ENCODE peak calls at places on chromosome 4, in four cellular contexts. B is K562, X is SK-N-SH, Y is H1. A is an unnamed sample.

GRCh38 chr4:8318509-8318908 is 49.0 kb downstream of the HTRA3 start:
- DNase-seq in B (no peak), X (no peak), Y (no peak), A (no peak)

GRCh38 chr4:47646372-47646771 is 161.3 kb downstream of the ATP10D start:
- DNase-seq in B (no peak), X (no peak), Y (no peak), A (no peak)

GRCh38 chr4:33959519-33959918 is 2284.8 kb downstream of the ARAP2 start:
- DNase-seq in B (no peak), X (no peak), Y (no peak), A (no peak)

GRCh38 chr4:166252487-166253402 is 379.7 kb downstream of the TLL1 start:
- DNase-seq in B (no peak), X (peak; percentile 3), Y (no peak), A (peak; percentile 38)

GRCh38 chr4:141807501-141807900 is 171.1 kb downstream of the IL15 start:
- DNase-seq in B (no peak), X (no peak), Y (no peak), A (no peak)

GRCh38 chr4:158809611-158810486 is 41.0 kb downstream of the FNIP2 start:
- DNase-seq in B (no peak), X (no peak), Y (no peak), A (no peak)

GRCh38 chr4:85952982-85953650 is 406.7 kb downstream of the MAPK10 start:
- DNase-seq in B (no peak), X (no peak), Y (no peak), A (no peak)

GRCh38 chr4:18127030-18127429 is 105.5 kb upstream of the LCORL start:
- DNase-seq in B (no peak), X (no peak), Y (no peak), A (no peak)

GRCh38 chr4:48031802-48032525 is 15.4 kb downstream of the NIPAL1 start:
- DNase-seq in B (no peak), X (no peak), Y (no peak), A (no peak)

GRCh38 chr4:70511365-70511764 is 7.0 kb upstream of the AMTN start:
- DNase-seq in B (no peak), X (no peak), Y (no peak), A (no peak)

GRCh38 chr4:70838400-70838971 is 1.2 kb downstream of the GRSF1 start:
- DNase-seq in B (no peak), X (peak; percentile 49), Y (no peak), A (no peak)

GRCh38 chr4:1378559-1379231 is 27.5 kb downstream of the NKX1-1 start:
- DNase-seq in B (no peak), X (no peak), Y (no peak), A (peak; percentile 8)

GRCh38 chr4:183130328-183131155 is 31.5 kb downstream of the WWC2 start:
- DNase-seq in B (no peak), X (peak; percentile 32), Y (no peak), A (no peak)

GRCh38 chr4:7003176-7003878 is 39.8 kb upstream of the TADA2B start:
- DNase-seq in B (no peak), X (no peak), Y (no peak), A (no peak)

GRCh38 chr4:89110541-89110985 is 770 bp upstream of the TIGD2 start:
- DNase-seq in B (peak; percentile 30), X (no peak), Y (no peak), A (peak; percentile 39)

GRCh38 chr4:111334356-111334755 is 711.5 kb upstream of the PITX2 start:
- DNase-seq in B (no peak), X (no peak), Y (no peak), A (no peak)

GRCh38 chr4:184053476-184053875 is 148.4 kb downstream of the STOX2 start:
- DNase-seq in B (no peak), X (no peak), Y (no peak), A (no peak)

GRCh38 chr4:109251396-109251795 is 51.1 kb downstream of the COL25A1 start:
- DNase-seq in B (no peak), X (no peak), Y (no peak), A (no peak)

GRCh38 chr4:76665139-76665538 is 230.1 kb downstream of the SHROOM3 start:
- DNase-seq in B (no peak), X (no peak), Y (no peak), A (no peak)

GRCh38 chr4:188109157-188109755 is at the start of gene TRIML2:
- DNase-seq in B (no peak), X (no peak), Y (no peak), A (peak; percentile 39)

GRCh38 chr4:143431526-143432257 is 81.8 kb upstream of the SMARCA5 start:
- DNase-seq in B (no peak), X (no peak), Y (peak; percentile 10), A (peak; percentile 20)

GRCh38 chr4:13907255-13907751 is 279.8 kb upstream of the BOD1L1 start:
- DNase-seq in B (no peak), X (no peak), Y (no peak), A (no peak)

GRCh38 chr4:76272582-76272981 is 21.1 kb downstream of the FAM47E start:
- DNase-seq in B (no peak), X (no peak), Y (no peak), A (no peak)

GRCh38 chr4:178090640-178091411 is 648.6 kb upstream of the AGA start:
- DNase-seq in B (no peak), X (peak; percentile 2), Y (no peak), A (peak; percentile 15)

GRCh38 chr4:100391913-100392312 is 125.9 kb downstream of the EMCN start:
- DNase-seq in B (no peak), X (no peak), Y (no peak), A (no peak)

GRCh38 chr4:169045862-169046584 is 36.0 kb upstream of the CBR4 start:
- DNase-seq in B (no peak), X (no peak), Y (no peak), A (peak; percentile 27)

GRCh38 chr4:10403633-10404445 is 53.4 kb downstream of the ZNF518B start:
- DNase-seq in B (peak; percentile 33), X (peak; percentile 16), Y (peak; percentile 1), A (no peak)

GRCh38 chr4:10033191-10033881 is 12.0 kb upstream of the SLC2A9 start:
- DNase-seq in B (peak; percentile 35), X (no peak), Y (no peak), A (no peak)

GRCh38 chr4:78332974-78333373 is 218.6 kb upstream of the ANXA3 start:
- DNase-seq in B (no peak), X (no peak), Y (no peak), A (no peak)

GRCh38 chr4:184824081-184824775 is 1.5 kb downstream of the ACSL1 start:
- DNase-seq in B (no peak), X (no peak), Y (no peak), A (no peak)

GRCh38 chr4:8773124-8773931 is 98.3 kb downstream of the HMX1 start:
- DNase-seq in B (no peak), X (no peak), Y (no peak), A (peak; percentile 7)

GRCh38 chr4:157810137-157810774 is 362.6 kb downstream of the GASK1B start:
- DNase-seq in B (no peak), X (no peak), Y (no peak), A (no peak)

GRCh38 chr4:79893441-79893840 is 179.6 kb downstream of the ANTXR2 start:
- DNase-seq in B (no peak), X (no peak), Y (no peak), A (no peak)

DNA sequence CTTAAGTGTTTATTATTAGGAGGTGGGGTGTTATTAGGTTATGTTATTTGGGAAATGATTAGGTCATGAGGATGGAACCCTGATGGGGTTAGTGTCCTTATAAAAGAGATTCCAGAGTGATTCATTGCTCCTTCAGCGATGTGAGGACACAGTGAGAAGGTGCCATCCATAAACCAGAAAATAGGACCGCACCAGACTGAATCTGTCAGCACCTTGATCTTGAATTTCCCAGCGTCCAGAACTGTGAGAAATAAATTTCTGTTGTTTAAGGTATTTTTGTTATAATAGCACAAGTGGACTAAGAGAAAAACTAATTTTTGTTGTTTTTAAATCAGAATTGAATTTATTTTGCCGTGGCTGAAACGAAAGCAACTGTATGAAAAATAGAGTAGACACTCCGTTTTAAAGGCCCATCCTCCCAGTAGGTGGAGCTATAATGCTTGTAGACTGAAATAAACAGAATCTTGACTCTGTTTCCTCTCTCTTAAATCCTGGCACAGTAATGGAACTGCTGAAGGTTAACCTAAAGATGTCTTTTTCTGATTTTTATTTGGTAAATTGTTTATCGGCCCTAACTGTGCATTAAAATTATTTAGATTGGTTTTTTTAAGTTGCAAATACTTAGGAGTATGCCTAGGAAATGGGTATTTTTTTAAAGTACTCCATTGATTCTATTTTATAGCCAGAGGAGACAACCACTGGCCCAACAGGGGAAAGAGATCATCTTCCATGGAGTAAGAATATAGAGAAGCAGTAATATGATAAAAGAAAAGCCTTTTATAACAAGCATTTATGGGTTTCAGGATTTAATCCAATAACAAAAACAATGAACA is 133.2 kb upstream of the ADAMTS3 start:
- DNase-seq in B (peak; percentile 41), X (peak; percentile 34), Y (no peak), A (peak; percentile 13)
- TF ChIP-seq TEAD4 in B (no peak), X (no peak), Y (no peak), A (no peak)

GRCh38 chr4:68373513-68373912 is 23.6 kb upstream of the YTHDC1 start:
- DNase-seq in B (no peak), X (peak; percentile 54), Y (peak; percentile 77), A (peak; percentile 84)
- TF ChIP-seq TEAD4 in B (no peak), X (no peak), Y (no peak), A (no peak)

GRCh38 chr4:128521634-128522253 is 234.1 kb upstream of the PGRMC2 start:
- DNase-seq in B (peak; percentile 47), X (no peak), Y (no peak), A (no peak)

GRCh38 chr4:128521156-128521555 is 233.5 kb upstream of the PGRMC2 start:
- DNase-seq in B (no peak), X (no peak), Y (no peak), A (no peak)

GRCh38 chr4:128517739-128518510 is 230.3 kb upstream of the PGRMC2 start:
- DNase-seq in B (peak; percentile 70), X (peak; percentile 31), Y (no peak), A (no peak)

GRCh38 chr4:128517096-128517738 is 229.6 kb upstream of the PGRMC2 start:
- DNase-seq in B (no peak), X (no peak), Y (no peak), A (no peak)

DNA sequence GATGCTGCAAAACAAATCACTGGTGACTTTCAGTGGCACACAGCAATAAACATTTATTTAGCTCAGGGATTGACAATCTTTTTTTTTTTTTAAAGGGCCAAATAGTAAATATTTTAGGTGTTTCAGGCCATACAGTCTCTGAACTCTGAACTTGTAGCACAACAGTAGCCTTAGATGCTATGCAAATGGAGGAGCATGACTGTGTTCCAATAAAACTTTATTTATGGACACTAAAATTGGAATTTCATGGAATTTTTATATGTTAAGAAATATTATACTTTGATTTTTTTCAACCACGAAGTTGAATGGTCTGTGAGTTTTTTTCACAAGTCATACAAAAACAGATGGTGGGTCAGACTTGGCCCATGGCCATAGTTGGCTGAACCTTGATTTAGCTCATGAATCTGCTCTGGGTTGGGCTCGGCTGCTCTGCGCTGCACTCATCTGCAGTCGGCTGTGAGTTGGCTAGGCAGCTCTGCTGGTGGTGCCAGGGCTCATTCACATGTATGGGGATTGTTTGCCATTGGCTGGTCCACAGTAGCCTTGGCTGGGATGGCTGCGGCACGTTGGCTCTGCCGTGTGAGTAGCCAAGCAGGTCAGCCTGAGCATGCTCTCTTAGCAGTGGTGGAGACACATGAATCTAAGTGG is 231.7 kb upstream of the PGRMC2 start:
- DNase-seq in B (no peak), X (no peak), Y (no peak), A (no peak)
- TF ChIP-seq TEAD4 in B (no peak), X (no peak), Y (no peak), A (no peak)

DNA sequence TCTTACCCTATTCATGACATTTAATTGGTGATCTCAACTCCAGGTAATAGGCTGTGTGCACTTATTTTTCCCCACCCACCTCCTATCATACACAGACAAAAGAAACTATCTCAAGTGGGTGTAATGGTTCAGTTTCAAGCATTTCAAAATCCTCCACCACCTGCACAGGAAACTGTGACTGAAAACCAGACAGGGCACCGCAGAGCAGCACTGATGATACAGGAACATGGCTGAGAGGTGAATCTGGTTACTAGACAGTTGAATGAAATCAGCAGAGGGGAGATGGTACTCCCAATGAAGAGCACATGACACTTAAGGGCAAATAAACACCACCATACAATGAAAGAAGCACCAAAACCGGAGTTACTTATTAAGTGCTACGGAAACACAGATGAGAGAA is 78.4 kb downstream of the CAMK2D start:
- DNase-seq in B (no peak), X (no peak), Y (no peak), A (no peak)
- TF ChIP-seq TEAD4 in B (no peak), X (no peak), Y (no peak), A (no peak)

A was measured in WTC11.